ENCODE peak calls at places on chromosomes 1 and 21, in ten cellular contexts. C, R, Y, G, U, P, T, H, Z and I are unnamed samples.

GRCh38 chr1:182410620-182411273 is 10.3 kb upstream of the TEDDM1 start:
- DNase-seq in G (no peak), T (no peak), P (no peak), H (no peak), Z (no peak), R (no peak), U (no peak), Y (no peak), C (no peak), I (no peak)

GRCh38 chr1:25009675-25010262 is 79.7 kb upstream of the RUNX3 start:
- DNase-seq in T (peak; percentile 34), H (no peak), Y (no peak), U (no peak), C (no peak), Z (no peak), P (no peak), G (no peak), R (no peak), I (no peak)

GRCh38 chr1:10451286-10451685 is 1.5 kb downstream of the CORT start:
- DNase-seq in T (no peak), Y (no peak), Z (no peak), R (no peak), U (no peak), C (peak; percentile 79), H (no peak), G (no peak), P (no peak), I (no peak)

GRCh38 chr1:183291802-183292515 is 105.9 kb downstream of the LAMC2 start:
- DNase-seq in Y (no peak), H (no peak), C (peak; percentile 82), U (no peak), Z (no peak), T (no peak), G (no peak), P (no peak), R (no peak), I (no peak)

GRCh38 chr1:193437785-193438184 is 251.4 kb upstream of the B3GALT2 start:
- DNase-seq in Y (no peak), R (no peak), C (no peak), H (no peak), P (no peak), U (no peak), T (peak; percentile 19), Z (no peak), G (no peak), I (no peak)

GRCh38 chr1:203408485-203409229 is 57.7 kb upstream of the FMOD start:
- DNase-seq in Y (no peak), U (no peak), T (no peak), P (no peak), G (peak; percentile 22), H (no peak), Z (peak; percentile 35), C (peak; percentile 78), R (no peak), I (no peak)

GRCh38 chr1:181104042-181104789 is 15.7 kb downstream of the IER5 start:
- DNase-seq in T (no peak), R (peak; percentile 79), H (no peak), C (no peak), G (no peak), Z (no peak), P (peak; percentile 50), U (no peak), Y (no peak), I (no peak)

GRCh38 chr1:201456499-201457309 is 12.3 kb downstream of the PHLDA3 start:
- DNase-seq in P (no peak), Y (no peak), Z (peak; percentile 70), G (peak; percentile 83), T (no peak), R (no peak), C (peak; percentile 97), U (no peak), H (no peak), I (no peak)

GRCh38 chr1:23118957-23119792 is 49.5 kb downstream of the LUZP1 start:
- DNase-seq in U (no peak), P (no peak), C (no peak), H (no peak), R (no peak), G (no peak), Y (no peak), Z (no peak), T (no peak), I (no peak)

GRCh38 chr1:170881268-170882265 is 53.8 kb upstream of the MROH9 start:
- DNase-seq in U (peak; percentile 10), R (no peak), T (no peak), P (peak; percentile 18), C (peak; percentile 35), Y (peak; percentile 19), G (peak; percentile 52), Z (peak; percentile 19), H (no peak), I (peak; percentile 15)

GRCh38 chr1:54581621-54582035 is 33.6 kb downstream of the ACOT11 start:
- DNase-seq in R (peak; percentile 11), T (no peak), H (no peak), U (no peak), Y (no peak), G (peak; percentile 69), C (peak; percentile 79), P (no peak), Z (peak; percentile 88), I (peak; percentile 76)

GRCh38 chr1:223500560-223501425 is 107.6 kb downstream of the CCDC185 start:
- DNase-seq in G (peak; percentile 49), U (no peak), C (peak; percentile 87), Y (no peak), P (no peak), R (peak; percentile 27), Z (peak; percentile 58), T (no peak), H (no peak), I (peak; percentile 58)

GRCh38 chr1:88141499-88142074 is 542.5 kb upstream of the PKN2 start:
- DNase-seq in H (no peak), P (no peak), Y (no peak), G (no peak), U (no peak), T (no peak), R (no peak), C (no peak), Z (no peak), I (peak; percentile 1)

GRCh38 chr1:51622455-51622913 is 5.6 kb downstream of the OSBPL9 start:
- DNase-seq in H (no peak), C (peak; percentile 75), Y (peak; percentile 66), G (no peak), P (peak; percentile 34), U (peak; percentile 40), Z (peak; percentile 75), T (no peak), R (peak; percentile 43), I (peak; percentile 92)

GRCh38 chr1:231629132-231629531 is 2.5 kb downstream of the DISC1 start:
- DNase-seq in G (no peak), R (no peak), H (no peak), T (no peak), P (no peak), C (no peak), Z (no peak), Y (no peak), U (no peak), I (no peak)

GRCh38 chr1:234662148-234662547 is 52.2 kb upstream of the IRF2BP2 start:
- DNase-seq in G (no peak), U (no peak), P (no peak), T (no peak), Z (no peak), Y (no peak), H (no peak), C (no peak), R (no peak), I (no peak)

GRCh38 chr1:232901255-232901654 is 49.2 kb upstream of the NTPCR start:
- DNase-seq in R (no peak), P (no peak), G (no peak), H (no peak), U (no peak), Z (no peak), Y (no peak), C (no peak), T (no peak), I (no peak)

GRCh38 chr1:118132000-118132399 is 53.0 kb downstream of the SPAG17 start:
- DNase-seq in R (no peak), P (no peak), C (no peak), T (no peak), G (no peak), U (no peak), Z (no peak), Y (no peak), H (no peak), I (no peak)

GRCh38 chr1:221439734-221440436 is 302.0 kb downstream of the DUSP10 start:
- DNase-seq in H (peak; percentile 6), P (no peak), G (peak; percentile 80), U (no peak), Z (peak; percentile 99), Y (no peak), T (peak; percentile 30), R (peak; percentile 44), C (peak; percentile 97), I (peak; percentile 77)

GRCh38 chr1:31396633-31397351 is 16.2 kb upstream of the SERINC2 start:
- DNase-seq in G (peak; percentile 93), R (no peak), U (no peak), T (no peak), Z (no peak), P (no peak), H (no peak), C (peak; percentile 98), Y (no peak), I (peak; percentile 52)

GRCh38 chr1:228736844-228737415 is 1.7 kb downstream of the RHOU start:
- DNase-seq in G (no peak), H (no peak), T (no peak), C (no peak), Z (no peak), Y (no peak), P (no peak), U (no peak), R (no peak), I (no peak)

GRCh38 chr1:58003059-58003458 is 543.5 kb downstream of the OMA1 start:
- DNase-seq in Y (no peak), H (no peak), Z (no peak), T (no peak), C (no peak), G (no peak), R (no peak), U (no peak), P (no peak), I (no peak)

GRCh38 chr1:155938220-155938627 is 3.2 kb upstream of the RXFP4 start:
- DNase-seq in Z (peak; percentile 81), R (peak; percentile 75), U (peak; percentile 71), Y (peak; percentile 85), P (peak; percentile 74), G (no peak), C (peak; percentile 72), T (no peak), H (no peak), I (peak; percentile 50)

GRCh38 chr21:16084776-16085364 is 355.1 kb downstream of the USP25 start:
- DNase-seq in H (no peak), U (peak; percentile 1), P (peak; percentile 37), Y (no peak), Z (no peak), T (no peak), C (peak; percentile 74), R (no peak), G (no peak), I (no peak)

GRCh38 chr1:90122679-90123340 is 127.9 kb downstream of the ZNF326 start:
- DNase-seq in R (no peak), G (no peak), T (no peak), U (peak; percentile 88), H (no peak), P (no peak), Y (no peak), Z (no peak), C (no peak), I (no peak)

GRCh38 chr1:54212872-54213271 is 12.9 kb downstream of the MRPL37 start:
- DNase-seq in P (no peak), C (no peak), Y (no peak), U (no peak), H (no peak), G (no peak), T (no peak), R (no peak), Z (no peak), I (no peak)

GRCh38 chr1:31624354-31625179 is 7.1 kb downstream of the HCRTR1 start:
- DNase-seq in Z (no peak), H (no peak), G (no peak), Y (no peak), T (no peak), C (no peak), P (no peak), U (no peak), R (no peak), I (no peak)

GRCh38 chr1:182877842-182878241 is 38.7 kb downstream of the DHX9 start:
- DNase-seq in Y (no peak), C (no peak), R (no peak), H (no peak), G (no peak), U (no peak), T (peak; percentile 20), P (no peak), Z (no peak), I (no peak)